ENCODE peak calls at places on chromosomes 16 and 17, in nine cellular contexts. X is T-helper 9 cell; B is pancreas; Q is NCI-H1048; Y is BE2C; L is activated naive CD4-positive, alpha-beta T cell treated with Interleukin-2 at 50 U/mL for 16 hours; P is AG09309; C is right atrium auricular region; J is DND-41. V is an unnamed sample.
A peak's percentile ranks its signal among the peaks of the same experiment; 100 is the strongest.

GRCh38 chr16:16007743-16008111 is 58.3 kb downstream of the ABCC1 start:
- DNase-seq in X (no peak), B (no peak), Q (no peak), Y (no peak), L (no peak), P (no peak), C (no peak), J (no peak), V (no peak)

GRCh38 chr17:28970879-28971278 is 19.6 kb upstream of the PHF12 start:
- DNase-seq in X (no peak), B (no peak), Q (no peak), Y (no peak), L (no peak), P (no peak), C (no peak), J (no peak), V (no peak)

GRCh38 chr17:74024871-74025531 is 178.5 kb upstream of the RPL38 start:
- DNase-seq in X (no peak), B (no peak), Q (no peak), Y (no peak), L (no peak), P (no peak), C (no peak), J (no peak), V (no peak)

GRCh38 chr16:6286176-6286575 is 1046.5 kb upstream of the RBFOX1 start:
- DNase-seq in X (no peak), B (no peak), Q (no peak), Y (no peak), L (no peak), P (no peak), C (no peak), J (no peak), V (no peak)

GRCh38 chr17:50647187-50647586 is 12.5 kb downstream of the ABCC3 start:
- DNase-seq in X (no peak), B (no peak), Q (no peak), Y (no peak), L (no peak), P (no peak), C (no peak), J (no peak), V (no peak)

GRCh38 chr16:8730335-8730915 is 56.0 kb downstream of the ABAT start:
- DNase-seq in X (no peak), B (peak; percentile 74), Q (no peak), Y (no peak), L (no peak), P (no peak), C (no peak), J (no peak), V (no peak)

GRCh38 chr16:719815-720506 is 985 bp upstream of the ANTKMT start:
- DNase-seq in X (no peak), B (peak; percentile 34), Q (no peak), Y (peak; percentile 60), L (peak; percentile 35), P (no peak), C (no peak), J (peak; percentile 88), V (no peak)

GRCh38 chr17:77323413-77324171 is 182.8 kb downstream of the SEC14L1 start:
- DNase-seq in X (no peak), B (peak; percentile 14), Q (no peak), Y (peak; percentile 66), L (no peak), P (no peak), C (no peak), J (peak; percentile 56), V (peak; percentile 59)

GRCh38 chr17:7830616-7831015 is 3.4 kb upstream of the KDM6B start:
- DNase-seq in X (no peak), B (no peak), Q (no peak), Y (no peak), L (no peak), P (no peak), C (no peak), J (no peak), V (no peak)

GRCh38 chr17:32609085-32609484 is 122.3 kb downstream of the CDK5R1 start:
- DNase-seq in X (peak; percentile 48), B (peak; percentile 34), Q (no peak), Y (peak; percentile 5), L (peak; percentile 67), P (no peak), C (no peak), J (peak; percentile 48), V (peak; percentile 80)

GRCh38 chr16:19716183-19716582 is 1.8 kb downstream of the KNOP1 start:
- DNase-seq in X (no peak), B (no peak), Q (no peak), Y (no peak), L (no peak), P (no peak), C (no peak), J (no peak), V (no peak)

GRCh38 chr17:82412535-82413520 is 5.3 kb upstream of the HEXD start:
- DNase-seq in X (no peak), B (no peak), Q (no peak), Y (peak; percentile 79), L (no peak), P (no peak), C (no peak), J (no peak), V (no peak)

V was measured in H4.